ENCODE peak calls at places on chromosomes 7 and 10, in four cellular contexts. One of them, this sample, is unnamed.

GRCh38 chr7:35286986-35287385 is 33.1 kb upstream of the TBX20 start:
- DNase-seq in smooth muscle cell of the brain vasculature: no peak
- DNase-seq in EL: peak
- DNase-seq in fibroblast of pulmonary artery: peak
- DNase-seq in this sample: no peak

GRCh38 chr7:134174797-134175261 is 47.7 kb downstream of the LRGUK start:
- DNase-seq in smooth muscle cell of the brain vasculature: peak
- DNase-seq in EL: peak
- DNase-seq in fibroblast of pulmonary artery: peak
- DNase-seq in this sample: no peak

GRCh38 chr7:143361552-143362125 is 874 bp downstream of the FAM131B start:
- DNase-seq in smooth muscle cell of the brain vasculature: no peak
- DNase-seq in EL: no peak
- DNase-seq in fibroblast of pulmonary artery: no peak
- DNase-seq in this sample: peak

GRCh38 chr10:97538401-97538800 is 34.2 kb upstream of the ANKRD2 start:
- DNase-seq in smooth muscle cell of the brain vasculature: no peak
- DNase-seq in EL: peak
- DNase-seq in fibroblast of pulmonary artery: peak
- DNase-seq in this sample: no peak

GRCh38 chr10:78215645-78216044 is 182.0 kb downstream of the RPS24 start:
- DNase-seq in smooth muscle cell of the brain vasculature: no peak
- DNase-seq in EL: no peak
- DNase-seq in fibroblast of pulmonary artery: peak
- DNase-seq in this sample: no peak

GRCh38 chr7:20305726-20306125 is 25.0 kb upstream of the ITGB8 start:
- DNase-seq in smooth muscle cell of the brain vasculature: no peak
- DNase-seq in EL: no peak
- DNase-seq in fibroblast of pulmonary artery: no peak
- DNase-seq in this sample: no peak

GRCh38 chr7:128415217-128415785 is 5.5 kb upstream of the IMPDH1 start:
- DNase-seq in smooth muscle cell of the brain vasculature: no peak
- DNase-seq in EL: no peak
- DNase-seq in fibroblast of pulmonary artery: peak
- DNase-seq in this sample: no peak

GRCh38 chr10:130924138-130924819 is 387.2 kb downstream of the TCERG1L start:
- DNase-seq in smooth muscle cell of the brain vasculature: no peak
- DNase-seq in EL: no peak
- DNase-seq in fibroblast of pulmonary artery: no peak
- DNase-seq in this sample: no peak

GRCh38 chr7:124062171-124062570 is 29.3 kb upstream of the TMEM229A start:
- DNase-seq in smooth muscle cell of the brain vasculature: no peak
- DNase-seq in EL: no peak
- DNase-seq in fibroblast of pulmonary artery: no peak
- DNase-seq in this sample: no peak

GRCh38 chr10:36534471-36535002 is 590.9 kb upstream of the ANKRD30A start:
- DNase-seq in smooth muscle cell of the brain vasculature: peak
- DNase-seq in EL: peak
- DNase-seq in fibroblast of pulmonary artery: peak
- DNase-seq in this sample: peak

GRCh38 chr10:13614530-13615332 is 28.0 kb downstream of the PRPF18 start:
- DNase-seq in smooth muscle cell of the brain vasculature: no peak
- DNase-seq in EL: peak
- DNase-seq in fibroblast of pulmonary artery: peak
- DNase-seq in this sample: no peak

GRCh38 chr7:48894574-48894973 is 29.8 kb upstream of the CDC14C start:
- DNase-seq in smooth muscle cell of the brain vasculature: no peak
- DNase-seq in EL: no peak
- DNase-seq in fibroblast of pulmonary artery: no peak
- DNase-seq in this sample: no peak

GRCh38 chr10:62095341-62096071 is 173.1 kb downstream of the RTKN2 start:
- DNase-seq in smooth muscle cell of the brain vasculature: no peak
- DNase-seq in EL: no peak
- DNase-seq in fibroblast of pulmonary artery: peak
- DNase-seq in this sample: no peak

GRCh38 chr10:77073066-77073960 is 564.3 kb downstream of the KCNMA1 start:
- DNase-seq in smooth muscle cell of the brain vasculature: no peak
- DNase-seq in EL: no peak
- DNase-seq in fibroblast of pulmonary artery: peak
- DNase-seq in this sample: no peak

GRCh38 chr7:143372070-143372469 is 9.1 kb upstream of the ZYX start:
- DNase-seq in smooth muscle cell of the brain vasculature: no peak
- DNase-seq in EL: peak
- DNase-seq in fibroblast of pulmonary artery: peak
- DNase-seq in this sample: no peak

GRCh38 chr10:1418031-1418550 is 319.2 kb downstream of the ADARB2 start:
- DNase-seq in smooth muscle cell of the brain vasculature: no peak
- DNase-seq in EL: no peak
- DNase-seq in fibroblast of pulmonary artery: no peak
- DNase-seq in this sample: no peak

GRCh38 chr10:110756886-110757285 is 112.8 kb downstream of the RBM20 start:
- DNase-seq in smooth muscle cell of the brain vasculature: no peak
- DNase-seq in EL: no peak
- DNase-seq in fibroblast of pulmonary artery: no peak
- DNase-seq in this sample: no peak

GRCh38 chr10:104309980-104310978 is 28.0 kb downstream of the ITPRIP start:
- DNase-seq in smooth muscle cell of the brain vasculature: peak
- DNase-seq in EL: peak
- DNase-seq in fibroblast of pulmonary artery: peak
- DNase-seq in this sample: no peak

GRCh38 chr7:102849079-102849478 is 63.7 kb upstream of the LRRC17 start:
- DNase-seq in smooth muscle cell of the brain vasculature: no peak
- DNase-seq in EL: no peak
- DNase-seq in fibroblast of pulmonary artery: no peak
- DNase-seq in this sample: no peak

GRCh38 chr7:27346531-27347260 is 104.1 kb downstream of the EVX1 start:
- DNase-seq in smooth muscle cell of the brain vasculature: no peak
- DNase-seq in EL: peak
- DNase-seq in fibroblast of pulmonary artery: peak
- DNase-seq in this sample: no peak

GRCh38 chr7:88243345-88243909 is 23.6 kb upstream of the SRI start:
- DNase-seq in smooth muscle cell of the brain vasculature: peak
- DNase-seq in EL: peak
- DNase-seq in fibroblast of pulmonary artery: peak
- DNase-seq in this sample: peak

GRCh38 chr10:114399576-114399975 is 4.7 kb downstream of the AFAP1L2 start:
- DNase-seq in smooth muscle cell of the brain vasculature: no peak
- DNase-seq in EL: peak
- DNase-seq in fibroblast of pulmonary artery: no peak
- DNase-seq in this sample: no peak

GRCh38 chr10:21496285-21497176 is 29.0 kb downstream of the SKIDA1 start:
- DNase-seq in smooth muscle cell of the brain vasculature: no peak
- DNase-seq in EL: peak
- DNase-seq in fibroblast of pulmonary artery: peak
- DNase-seq in this sample: peak

GRCh38 chr7:1693419-1693990 is 23.4 kb downstream of the ELFN1 start:
- DNase-seq in smooth muscle cell of the brain vasculature: no peak
- DNase-seq in EL: no peak
- DNase-seq in fibroblast of pulmonary artery: no peak
- DNase-seq in this sample: no peak

GRCh38 chr10:61673360-61673759 is 10.6 kb downstream of the CABCOCO1 start:
- DNase-seq in smooth muscle cell of the brain vasculature: no peak
- DNase-seq in EL: no peak
- DNase-seq in fibroblast of pulmonary artery: no peak
- DNase-seq in this sample: no peak

GRCh38 chr10:131703527-131703926 is 197.3 kb upstream of the PPP2R2D start:
- DNase-seq in smooth muscle cell of the brain vasculature: no peak
- DNase-seq in EL: no peak
- DNase-seq in fibroblast of pulmonary artery: no peak
- DNase-seq in this sample: no peak

GRCh38 chr7:88789480-88790064 is 6.0 kb downstream of the TEX47 start:
- DNase-seq in smooth muscle cell of the brain vasculature: peak
- DNase-seq in EL: peak
- DNase-seq in fibroblast of pulmonary artery: peak
- DNase-seq in this sample: no peak

GRCh38 chr7:74573499-74573898 is 84.0 kb upstream of the GTF2I start:
- DNase-seq in smooth muscle cell of the brain vasculature: no peak
- DNase-seq in EL: no peak
- DNase-seq in fibroblast of pulmonary artery: no peak
- DNase-seq in this sample: no peak

GRCh38 chr7:70634610-70635068 is 497.3 kb upstream of the GALNT17 start:
- DNase-seq in smooth muscle cell of the brain vasculature: peak
- DNase-seq in EL: peak
- DNase-seq in fibroblast of pulmonary artery: no peak
- DNase-seq in this sample: no peak

GRCh38 chr7:42350801-42351200 is 113.8 kb upstream of the GLI3 start:
- DNase-seq in smooth muscle cell of the brain vasculature: no peak
- DNase-seq in EL: peak
- DNase-seq in fibroblast of pulmonary artery: no peak
- DNase-seq in this sample: no peak

GRCh38 chr7:40211291-40212003 is 76.6 kb downstream of the SUGCT start:
- DNase-seq in smooth muscle cell of the brain vasculature: no peak
- DNase-seq in EL: peak
- DNase-seq in fibroblast of pulmonary artery: peak
- DNase-seq in this sample: no peak

GRCh38 chr10:129387258-129387525 is 79.8 kb upstream of the MGMT start:
- DNase-seq in smooth muscle cell of the brain vasculature: no peak
- DNase-seq in EL: no peak
- DNase-seq in fibroblast of pulmonary artery: no peak
- DNase-seq in this sample: no peak

GRCh38 chr10:59303018-59303417 is 59.3 kb downstream of the FAM13C start:
- DNase-seq in smooth muscle cell of the brain vasculature: no peak
- DNase-seq in EL: no peak
- DNase-seq in fibroblast of pulmonary artery: no peak
- DNase-seq in this sample: no peak

GRCh38 chr10:132590094-132590751 is 52.6 kb downstream of the INPP5A start:
- DNase-seq in smooth muscle cell of the brain vasculature: no peak
- DNase-seq in EL: no peak
- DNase-seq in fibroblast of pulmonary artery: no peak
- DNase-seq in this sample: no peak

This sample was measured in B cell.